ENCODE peak calls at places on chromosome 17, in five cellular contexts. H is stomach, S is psoas muscle, D is uterus, O is HL-60. N is an unnamed sample. For H3K27me3, the result is how much of the 10 kb centered on the place peaks cover.

GRCh38 chr17:60094754-60095153 is 16.0 kb upstream of the HEATR6 start:
- DNase-seq in O (no peak), H (no peak), S (no peak), D (no peak), N (no peak)

GRCh38 chr17:7915611-7916382 is at the start of gene RNF227:
- DNase-seq in O (peak), D (peak), H (peak), S (peak), N (peak)

GRCh38 chr17:7842950-7843535 is 9.0 kb downstream of the KDM6B start:
- DNase-seq in O (peak), D (peak), S (peak), H (peak), N (peak)

GRCh38 chr17:44966348-44967025 is 1.6 kb downstream of the C1QL1 start:
- DNase-seq in S (no peak), D (no peak), O (no peak), H (no peak), N (no peak)

GRCh38 chr17:72514888-72515287 is 394.1 kb downstream of the SOX9 start:
- DNase-seq in D (no peak), H (no peak), S (no peak), O (no peak), N (no peak)

GRCh38 chr17:66665194-66665593 is 169.7 kb upstream of the CACNG5 start:
- DNase-seq in D (no peak), H (no peak), O (no peak), S (no peak), N (no peak)

GRCh38 chr17:15981646-15982580 is 17.6 kb downstream of the ZSWIM7 start:
- DNase-seq in H (no peak), O (no peak), S (no peak), D (no peak), N (no peak)

GRCh38 chr17:1724869-1725641 is 551 bp downstream of the WDR81 start:
- DNase-seq in O (peak), S (peak), D (peak), H (no peak), N (no peak)

GRCh38 chr17:30363715-30364202 is 15.0 kb upstream of the CPD start:
- DNase-seq in D (no peak), O (peak), H (peak), S (no peak), N (no peak)

GRCh38 chr17:47224971-47225370 is 15.8 kb downstream of the MYL4 start:
- DNase-seq in S (no peak), D (no peak), H (no peak), O (no peak), N (no peak)

GRCh38 chr17:68587026-68587425 is 14.1 kb downstream of the FAM20A start:
- DNase-seq in O (no peak), H (no peak), D (no peak), S (no peak), N (no peak)

GRCh38 chr17:76159157-76159556 is 18.1 kb upstream of the FOXJ1 start:
- DNase-seq in S (no peak), D (no peak), O (no peak), H (no peak), N (no peak)

GRCh38 chr17:49890852-49891251 is 43.0 kb upstream of the TAC4 start:
- DNase-seq in S (no peak), D (no peak), O (no peak), H (no peak), N (no peak)

DNA sequence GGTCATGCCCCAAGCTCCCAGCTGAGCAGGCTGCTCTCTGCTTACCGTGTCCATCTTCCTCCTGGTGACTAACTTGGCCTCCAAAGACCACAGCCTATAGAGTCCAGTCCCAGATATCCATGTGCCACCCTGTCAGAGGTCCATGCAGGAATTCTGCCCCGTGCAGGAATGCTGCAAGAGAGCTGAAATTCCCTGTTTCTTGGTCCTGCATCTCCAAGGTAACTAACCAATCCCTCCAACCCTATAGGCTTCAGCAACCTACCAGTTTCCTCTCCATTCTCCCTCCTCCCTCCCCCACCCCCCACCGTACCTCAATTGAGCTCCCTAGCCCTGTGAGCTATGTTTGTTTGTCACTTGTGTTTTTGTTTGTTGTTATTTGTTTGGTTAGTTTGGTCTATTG is 9.6 kb upstream of the MKS1 start:
- DNase-seq in D (no peak), H (no peak), O (no peak), S (no peak), N (no peak)
- H3K27me3 ChIP-seq in D (under half), H (under half), O (under half), S (under half), N (under half)

DNA sequence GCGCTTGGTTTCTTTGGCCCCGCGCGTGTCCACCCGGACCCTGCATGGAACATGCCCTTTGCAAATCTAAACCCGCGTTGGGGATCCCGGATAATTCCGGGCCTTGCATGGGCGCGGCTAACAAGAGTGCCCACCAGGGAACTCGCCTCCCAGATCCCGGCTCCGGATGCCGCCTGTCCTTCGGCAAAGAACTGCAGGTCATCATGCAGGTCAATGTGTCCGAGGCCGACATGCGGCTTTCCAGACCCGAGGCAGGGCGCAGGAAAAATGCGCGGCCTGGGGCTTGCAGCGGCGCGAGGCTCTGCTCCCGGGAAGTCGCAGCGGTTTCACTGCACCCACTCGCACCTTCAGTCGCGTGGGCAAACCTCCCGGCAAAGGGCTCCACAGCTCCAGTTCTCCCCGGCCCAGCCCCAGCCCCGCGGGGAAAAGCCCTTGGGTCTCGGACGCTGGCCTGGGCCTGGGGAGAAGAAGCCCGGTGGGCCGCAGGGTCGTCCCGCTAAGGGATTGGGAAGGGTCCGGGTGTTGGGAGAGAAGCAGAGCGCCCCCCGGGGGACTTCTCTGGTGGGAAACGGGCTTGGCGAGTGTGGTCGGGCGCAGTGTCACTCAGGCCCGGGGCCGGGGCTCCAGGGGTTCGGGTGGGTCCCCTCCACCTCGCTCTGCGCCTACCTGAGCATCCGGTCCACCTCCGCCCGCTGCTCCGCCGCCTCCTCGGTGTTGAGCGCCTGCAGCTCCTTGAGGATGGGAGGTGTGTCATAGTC is 805 bp downstream of the HNF1B start:
- DNase-seq in S (no peak), H (peak), D (no peak), O (no peak), N (no peak)
- TF ChIP-seq CTCF in S (no peak), H (no peak), D (no peak), O (no peak), N (no peak)

DNA sequence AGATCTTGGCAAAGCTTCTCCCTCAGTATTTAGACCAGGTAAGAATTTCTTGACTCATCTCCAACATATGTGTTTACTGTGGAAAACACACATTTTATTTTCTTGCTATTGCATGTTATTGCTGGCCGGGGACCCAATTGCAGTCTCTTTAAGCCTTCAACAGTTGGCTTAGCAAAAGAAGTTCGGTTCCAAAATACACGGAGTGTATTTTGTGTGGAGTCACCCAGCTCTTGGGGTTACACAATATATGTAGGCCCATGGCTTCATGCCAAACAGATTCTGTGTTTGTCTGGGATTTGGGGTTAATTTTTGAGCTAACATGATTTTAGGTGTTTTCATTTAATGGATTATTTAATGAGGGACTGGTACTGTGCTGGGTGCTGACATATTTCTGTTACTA is 4.0 kb downstream of the ALDH3A2 start:
- DNase-seq in O (no peak), S (no peak), D (no peak), H (peak), N (no peak)
- H3K27ac ChIP-seq in O (no peak), S (no peak), D (no peak), H (no peak), N (peak)

DNA sequence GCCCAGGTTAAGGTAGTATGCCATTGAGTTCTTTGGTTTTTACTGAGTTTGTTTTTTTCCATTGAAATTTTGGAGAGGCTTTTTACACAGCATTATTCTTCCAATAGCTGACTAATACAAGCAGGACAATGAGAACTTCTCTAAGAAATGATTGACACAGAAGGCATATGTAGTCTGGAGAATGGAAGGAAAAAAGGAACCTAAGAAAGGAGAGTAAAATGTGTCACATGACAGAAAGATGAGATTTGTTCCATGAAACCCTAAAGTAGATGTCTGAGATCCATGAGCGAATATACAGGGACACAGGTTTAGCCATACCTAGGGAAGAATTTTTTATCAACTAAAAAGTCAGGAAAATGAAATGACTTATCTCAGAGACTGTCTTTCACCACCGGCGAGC is 80.7 kb downstream of the AKAP1 start:
- DNase-seq in D (no peak), S (no peak), O (no peak), H (no peak), N (no peak)
- H3K27me3 ChIP-seq in D (under half), S (under half), O (under half), H (under half), N (under half)

GRCh38 chr17:80539022-80539421 is 5.6 kb upstream of the RPTOR start:
- DNase-seq in S (no peak), D (no peak), O (no peak), H (no peak), N (no peak)
- TF ChIP-seq CTCF in S (no peak), D (no peak), O (no peak), H (no peak), N (no peak)

GRCh38 chr17:64216030-64216384 is 47.1 kb downstream of the TEX2 start:
- DNase-seq in S (no peak), O (no peak), H (no peak), D (no peak), N (no peak)
- H3K27ac ChIP-seq in S (peak), O (no peak), H (peak), D (peak), N (peak)

DNA sequence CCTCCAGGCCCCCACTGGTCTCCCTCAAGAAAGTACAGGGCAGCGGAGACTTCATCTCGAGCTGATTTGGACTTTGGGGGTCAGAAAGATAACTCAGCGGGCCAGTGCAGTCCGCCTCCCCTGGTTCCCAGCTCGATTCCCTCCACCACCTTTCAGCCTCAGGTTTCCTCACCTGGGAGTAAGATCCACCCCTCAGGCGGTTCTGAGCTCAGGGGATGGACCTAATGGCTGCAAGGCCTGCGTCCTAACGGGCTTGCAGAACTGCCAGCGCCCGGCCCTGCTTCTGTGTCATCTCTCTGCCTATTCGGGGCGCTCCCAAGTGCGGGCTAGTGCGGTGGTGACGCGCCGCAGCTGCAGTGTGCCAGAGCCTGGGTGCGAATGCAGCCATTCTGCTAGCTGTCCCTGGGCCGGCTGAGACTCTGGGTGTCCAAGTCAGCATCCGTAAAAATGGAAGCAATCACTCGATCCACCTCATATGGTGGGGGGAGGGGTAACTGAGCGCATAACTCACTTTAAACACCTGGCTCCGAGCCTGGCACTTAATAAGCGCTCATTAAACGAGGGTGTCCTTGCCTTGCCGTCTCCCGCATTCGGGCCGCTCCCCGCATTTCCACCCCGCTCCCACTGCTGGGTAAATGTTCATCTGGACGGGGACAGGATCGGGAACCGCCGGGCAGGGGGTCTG is 129.6 kb upstream of the LHX1 start:
- DNase-seq in D (no peak), O (no peak), H (no peak), S (no peak), N (no peak)
- H3K27me3 ChIP-seq in D (under half), O (under half), H (half or more), S (under half), N (under half)

GRCh38 chr17:14428640-14429029 is 127.8 kb downstream of the HS3ST3B1 start:
- DNase-seq in S (no peak), D (no peak), O (no peak), H (no peak), N (no peak)
- TF ChIP-seq CTCF in S (no peak), D (no peak), O (no peak), H (no peak), N (no peak)

N was measured in ascending aorta.